ENCODE peak calls at places on chromosomes 2 and 18, in six cellular contexts. D is DMS79, P is gastrocnemius medialis, K is tibial artery, T is cardiac fibroblast, W is Caki2. I is an unnamed sample.

GRCh38 chr2:24874025-24874424 is 46.0 kb downstream of the ADCY3 start:
- DNase-seq in D (no peak), P (no peak), K (no peak), T (peak), W (no peak), I (no peak)

GRCh38 chr18:30248061-30248460 is 794.5 kb downstream of the DSC3 start:
- DNase-seq in D (no peak), P (no peak), K (no peak), T (no peak), W (no peak), I (no peak)

GRCh38 chr2:30321466-30321865 is 90.1 kb downstream of the LBH start:
- DNase-seq in D (no peak), P (no peak), K (no peak), T (peak), W (no peak), I (no peak)

GRCh38 chr2:203960791-203961190 is 24.2 kb downstream of the ICOS start:
- DNase-seq in D (no peak), P (no peak), K (no peak), T (peak), W (no peak), I (no peak)

GRCh38 chr2:207762146-207762545 is 7.6 kb downstream of the FZD5 start:
- DNase-seq in D (no peak), P (no peak), K (no peak), T (no peak), W (no peak), I (no peak)

GRCh38 chr2:226414313-226414712 is 385.3 kb downstream of the IRS1 start:
- DNase-seq in D (no peak), P (no peak), K (no peak), T (no peak), W (no peak), I (no peak)

GRCh38 chr2:235734700-235735205 is 240.9 kb downstream of the AGAP1 start:
- DNase-seq in D (no peak), P (no peak), K (peak), T (no peak), W (no peak), I (no peak)

GRCh38 chr2:196944570-196944969 is 18.1 kb upstream of the PGAP1 start:
- DNase-seq in D (no peak), P (no peak), K (no peak), T (no peak), W (no peak), I (no peak)

GRCh38 chr2:41329075-41329474 is 718.7 kb upstream of the PKDCC start:
- DNase-seq in D (no peak), P (no peak), K (no peak), T (no peak), W (no peak), I (no peak)

GRCh38 chr2:132503621-132504200 is 87.1 kb downstream of the GPR39 start:
- DNase-seq in D (no peak), P (no peak), K (no peak), T (no peak), W (no peak), I (no peak)

GRCh38 chr2:170514140-170514539 is 201.0 kb upstream of the SP5 start:
- DNase-seq in D (no peak), P (no peak), K (no peak), T (no peak), W (no peak), I (no peak)

I was measured in ACHN.